ENCODE peak calls at places on chromosomes 6 and 20, in four cellular contexts. G, P, I and H are unnamed samples.
A peak's percentile ranks its signal among the peaks of the same experiment; 100 is the strongest.

GRCh38 chr6:114007451-114007953 is 36.6 kb upstream of the HDAC2 start:
- DNase-seq in G (no peak), P (no peak), I (peak; percentile 17), H (no peak)

GRCh38 chr6:71531841-71532240 is 243.2 kb downstream of the OGFRL1 start:
- DNase-seq in G (no peak), P (no peak), I (no peak), H (no peak)

GRCh38 chr6:107237992-107238660 is 122.8 kb upstream of the BEND3 start:
- DNase-seq in G (no peak), P (no peak), I (no peak), H (no peak)

GRCh38 chr6:37807656-37808055 is 11.9 kb upstream of the ZFAND3 start:
- DNase-seq in G (no peak), P (no peak), I (no peak), H (no peak)

GRCh38 chr6:43963877-43964658 is 163.2 kb downstream of the MRPL14 start:
- DNase-seq in G (no peak), P (no peak), I (no peak), H (no peak)

GRCh38 chr6:96939019-96939805 is 14.7 kb downstream of the KLHL32 start:
- DNase-seq in G (peak; percentile 38), P (no peak), I (no peak), H (no peak)

GRCh38 chr6:52588087-52588709 is 11.3 kb upstream of the TRAM2 start:
- DNase-seq in G (no peak), P (no peak), I (no peak), H (no peak)

GRCh38 chr6:126071000-126071647 is 84.8 kb downstream of the TRMT11 start:
- DNase-seq in G (no peak), P (no peak), I (no peak), H (no peak)

GRCh38 chr6:149111556-149112115 is 205.9 kb upstream of the TAB2 start:
- DNase-seq in G (no peak), P (no peak), I (no peak), H (no peak)

GRCh38 chr6:119915971-119916370 is 566.4 kb upstream of the MAN1A1 start:
- DNase-seq in G (no peak), P (no peak), I (no peak), H (no peak)
- TF ChIP-seq SPI1 in G (no peak), P (no peak), I (no peak), H (no peak)

GRCh38 chr20:63048516-63049190 is 41.9 kb upstream of the BHLHE23 start:
- DNase-seq in G (no peak), P (no peak), I (no peak), H (no peak)
- TF ChIP-seq SPI1 in G (no peak), P (no peak), I (no peak), H (no peak)

GRCh38 chr20:38732981-38733380 is 8.7 kb downstream of the SLC32A1 start:
- DNase-seq in G (no peak), P (no peak), I (no peak), H (no peak)
- TF ChIP-seq SPI1 in G (no peak), P (no peak), I (no peak), H (no peak)

DNA sequence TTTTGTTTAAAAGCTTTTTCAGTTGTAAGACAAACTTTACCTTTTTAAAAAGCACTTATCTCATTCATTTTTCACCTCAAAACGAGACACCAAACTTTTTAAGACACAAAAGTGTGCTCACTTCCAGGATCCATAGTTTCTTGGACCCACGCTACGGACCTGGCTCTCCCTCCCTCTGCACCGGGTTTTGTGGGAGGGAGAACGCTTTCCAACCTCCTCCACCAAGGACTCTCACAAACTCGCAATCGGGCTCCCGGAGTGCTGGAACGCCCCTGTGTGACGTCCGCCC is 436 bp downstream of the CAGE1 start:
- DNase-seq in G (peak; percentile 83), P (peak; percentile 50), I (no peak), H (peak; percentile 82)
- TF ChIP-seq SPI1 in G (no peak), P (no peak), I (no peak), H (no peak)

GRCh38 chr6:119224095-119224701 is 125.4 kb downstream of the MAN1A1 start:
- DNase-seq in G (no peak), P (no peak), I (no peak), H (no peak)
- TF ChIP-seq SPI1 in G (no peak), P (no peak), I (no peak), H (no peak)

GRCh38 chr20:32482251-32483220 is 102.6 kb downstream of the NOL4L start:
- DNase-seq in G (no peak), P (peak; percentile 41), I (no peak), H (peak; percentile 46)
- TF ChIP-seq SPI1 in G (no peak), P (peak; percentile 50), I (peak; percentile 53), H (peak; percentile 82)

GRCh38 chr6:36309900-36310299 is 26.8 kb downstream of the BNIP5 start:
- DNase-seq in G (no peak), P (no peak), I (no peak), H (no peak)
- TF ChIP-seq SPI1 in G (no peak), P (no peak), I (no peak), H (no peak)

GRCh38 chr6:93562566-93562965 is 143.2 kb upstream of the EPHA7 start:
- DNase-seq in G (no peak), P (no peak), I (no peak), H (no peak)
- TF ChIP-seq SPI1 in G (no peak), P (no peak), I (no peak), H (no peak)

GRCh38 chr6:14601490-14601889 is 483.9 kb downstream of the CD83 start:
- DNase-seq in G (no peak), P (no peak), I (no peak), H (no peak)

GRCh38 chr6:14598017-14598864 is 480.7 kb downstream of the CD83 start:
- DNase-seq in G (no peak), P (no peak), I (no peak), H (no peak)

GRCh38 chr6:14596410-14596809 is 478.8 kb downstream of the CD83 start:
- DNase-seq in G (peak; percentile 56), P (no peak), I (no peak), H (peak; percentile 93)
- TF ChIP-seq SPI1 in G (no peak), P (no peak), I (no peak), H (peak; percentile 12)